ENCODE peak calls at places on chromosomes 7 and 10, in six cellular contexts. G is CD8-positive, alpha-beta T cell; Y is fibroblast of the aortic adventitia; V is lung; X is epithelial cell of esophagus; E is OCI-LY7. N is an unnamed sample.

GRCh38 chr7:138900040-138900828 is 81.0 kb downstream of the KIAA1549 start:
- DNase-seq in V (no peak), G (no peak), Y (no peak), E (no peak), X (no peak), N (no peak)

GRCh38 chr10:119724630-119725549 is 960 bp upstream of the INPP5F start:
- DNase-seq in E (peak; percentile 56), Y (peak; percentile 27), X (peak; percentile 33), V (no peak), G (no peak), N (peak; percentile 56)

GRCh38 chr7:80666376-80666775 is 27.9 kb downstream of the CD36 start:
- DNase-seq in X (peak; percentile 60), E (no peak), Y (no peak), V (no peak), G (no peak), N (no peak)

GRCh38 chr7:75596727-75597614 is 104.9 kb downstream of the SPDYE5 start:
- DNase-seq in X (no peak), G (no peak), Y (no peak), E (no peak), V (no peak), N (peak; percentile 77)

GRCh38 chr7:25844109-25844915 is 307.7 kb upstream of the NFE2L3 start:
- DNase-seq in Y (peak; percentile 68), G (no peak), E (no peak), X (no peak), V (no peak), N (no peak)

GRCh38 chr7:20785211-20786048 is 1.3 kb downstream of the SP8 start:
- DNase-seq in V (no peak), Y (no peak), G (no peak), E (no peak), X (peak; percentile 33), N (peak; percentile 46)

GRCh38 chr10:102065561-102066420 is 642 bp downstream of the HPS6 start:
- DNase-seq in G (no peak), Y (no peak), V (no peak), X (peak; percentile 17), E (peak; percentile 48), N (peak; percentile 46)

GRCh38 chr10:52314822-52315552 is 906 bp downstream of the DKK1 start:
- DNase-seq in V (no peak), E (no peak), G (no peak), Y (peak; percentile 59), X (peak; percentile 47), N (no peak)

GRCh38 chr7:13846386-13846785 is 143.1 kb downstream of the ETV1 start:
- DNase-seq in Y (no peak), G (no peak), X (peak; percentile 14), E (no peak), V (no peak), N (no peak)

GRCh38 chr7:155814569-155815276 is 2.5 kb upstream of the SHH start:
- DNase-seq in V (no peak), X (no peak), E (no peak), Y (peak; percentile 21), G (no peak), N (no peak)

GRCh38 chr7:70268179-70268578 is 669.9 kb downstream of the AUTS2 start:
- DNase-seq in X (no peak), V (no peak), Y (no peak), E (no peak), G (no peak), N (no peak)

DNA sequence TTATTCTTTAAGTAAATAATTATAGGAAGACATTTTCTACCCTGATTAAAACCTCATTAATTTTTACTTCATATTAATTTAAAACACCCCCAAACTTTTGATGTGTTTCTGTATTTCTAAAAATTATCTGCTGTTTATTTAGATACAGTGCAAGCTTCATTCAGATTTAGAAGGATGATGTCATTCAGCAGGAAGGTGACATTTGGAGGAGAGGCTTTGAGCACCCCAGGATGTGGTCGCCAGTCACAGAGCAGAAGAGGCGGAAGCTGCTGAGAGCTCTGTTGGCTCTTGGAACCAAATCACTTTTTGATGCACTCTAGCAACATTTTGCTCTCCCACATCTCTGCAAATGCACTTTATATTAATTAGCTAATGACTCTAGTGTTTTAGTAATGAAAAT is 233.9 kb upstream of the CACNA2D1 start:
- DNase-seq in G (peak; percentile 17), V (no peak), E (peak; percentile 60), Y (no peak), X (no peak), N (no peak)
- TF ChIP-seq CTCF in G (no peak), V (no peak), E (no peak), Y (no peak), X (no peak), N (no peak)

GRCh38 chr7:50711271-50712175 is 71.2 kb downstream of the GRB10 start:
- DNase-seq in E (no peak), V (no peak), G (no peak), Y (peak; percentile 55), X (peak; percentile 54), N (no peak)

GRCh38 chr7:50713357-50713965 is 69.2 kb downstream of the GRB10 start:
- DNase-seq in Y (no peak), V (no peak), G (no peak), X (no peak), E (no peak), N (no peak)

GRCh38 chr7:50714851-50715250 is 67.8 kb downstream of the GRB10 start:
- DNase-seq in G (no peak), Y (peak; percentile 28), X (peak; percentile 85), E (no peak), V (no peak), N (no peak)

GRCh38 chr7:50710441-50711154 is 72.1 kb downstream of the GRB10 start:
- DNase-seq in X (no peak), Y (no peak), V (no peak), G (no peak), E (no peak), N (no peak)

DNA sequence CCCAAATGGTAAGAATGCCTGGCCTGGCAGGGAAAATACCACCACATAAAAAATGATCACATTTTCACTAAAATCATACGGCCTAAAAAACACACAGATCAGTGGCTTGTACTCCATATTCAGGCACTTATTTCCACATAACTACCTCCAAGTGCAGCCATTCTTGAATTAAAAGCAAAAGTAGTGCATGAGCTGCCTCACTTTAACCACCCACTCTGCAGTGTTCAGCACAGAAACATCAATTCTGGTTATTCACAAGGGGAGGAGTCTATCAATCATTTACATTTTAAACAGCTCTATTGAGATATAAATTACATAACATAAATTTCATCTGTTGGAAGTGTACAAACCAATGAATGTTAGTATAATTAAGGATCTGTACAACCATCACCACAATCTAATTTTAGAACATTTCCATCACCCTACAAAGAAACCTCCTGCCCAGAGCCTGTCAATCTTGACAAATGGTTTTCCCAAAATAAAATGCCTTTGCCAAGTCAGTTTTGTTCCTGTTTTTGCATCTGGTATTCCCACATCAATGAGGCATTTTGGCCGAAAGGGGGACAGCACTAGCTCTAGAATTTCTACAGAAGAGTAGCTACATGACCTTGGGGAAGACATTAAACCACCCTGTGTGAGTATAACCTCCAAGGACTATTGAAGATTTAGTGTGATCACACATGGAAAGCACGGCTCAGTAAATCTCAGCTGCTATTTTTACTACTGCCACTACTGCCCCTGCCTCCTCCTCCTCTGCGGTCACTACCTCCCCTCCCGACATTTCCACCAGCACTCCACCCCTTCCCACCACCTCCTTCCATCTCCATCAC is 70.0 kb downstream of the GRB10 start:
- DNase-seq in X (no peak), V (no peak), E (no peak), G (no peak), Y (peak; percentile 42), N (no peak)
- TF ChIP-seq CTCF in X (no peak), V (no peak), E (no peak), G (no peak), Y (peak; percentile 19), N (no peak)

GRCh38 chr7:108569381-108570145 is at the start of the genes DNAJB9 and THAP5:
- DNase-seq in E (peak; percentile 99), G (peak; percentile 99), V (peak; percentile 100), Y (peak; percentile 99), X (peak; percentile 100), N (peak; percentile 94)
- TF ChIP-seq CTCF in E (no peak), G (no peak), V (no peak), Y (no peak), X (no peak), N (no peak)

GRCh38 chr7:143979359-143979758 is 20.8 kb upstream of the OR6B1 start:
- DNase-seq in E (no peak), Y (peak; percentile 65), G (no peak), V (no peak), X (peak; percentile 33), N (no peak)

GRCh38 chr7:143974457-143974856 is 19.8 kb downstream of the OR2F1 start:
- DNase-seq in X (peak; percentile 11), G (no peak), Y (no peak), V (no peak), E (no peak), N (no peak)

GRCh38 chr7:143973870-143974446 is 19.3 kb downstream of the OR2F1 start:
- DNase-seq in Y (no peak), E (no peak), V (no peak), G (no peak), X (no peak), N (no peak)

GRCh38 chr7:143978585-143978984 is 21.5 kb upstream of the OR6B1 start:
- DNase-seq in G (no peak), X (no peak), V (no peak), E (no peak), Y (no peak), N (no peak)

GRCh38 chr7:143975617-143976016 is 21.0 kb downstream of the OR2F1 start:
- DNase-seq in Y (no peak), X (peak; percentile 2), G (no peak), E (no peak), V (no peak), N (no peak)
- TF ChIP-seq CTCF in Y (no peak), X (no peak), G (no peak), E (no peak), V (no peak), N (no peak)

GRCh38 chr10:70053212-70053895 is 708 bp downstream of the MACROH2A2 start:
- DNase-seq in V (no peak), G (no peak), E (no peak), X (peak; percentile 29), Y (no peak), N (peak; percentile 42)

GRCh38 chr10:70052462-70053211 is at the start of gene MACROH2A2:
- DNase-seq in E (no peak), Y (peak; percentile 60), X (peak; percentile 73), V (peak; percentile 50), G (no peak), N (peak; percentile 30)

GRCh38 chr10:70054902-70055301 is 2.3 kb downstream of the MACROH2A2 start:
- DNase-seq in Y (no peak), X (no peak), E (no peak), G (no peak), V (no peak), N (no peak)

GRCh38 chr10:70055550-70055949 is 2.9 kb downstream of the MACROH2A2 start:
- DNase-seq in V (no peak), X (peak; percentile 64), E (no peak), Y (no peak), G (no peak), N (no peak)

DNA sequence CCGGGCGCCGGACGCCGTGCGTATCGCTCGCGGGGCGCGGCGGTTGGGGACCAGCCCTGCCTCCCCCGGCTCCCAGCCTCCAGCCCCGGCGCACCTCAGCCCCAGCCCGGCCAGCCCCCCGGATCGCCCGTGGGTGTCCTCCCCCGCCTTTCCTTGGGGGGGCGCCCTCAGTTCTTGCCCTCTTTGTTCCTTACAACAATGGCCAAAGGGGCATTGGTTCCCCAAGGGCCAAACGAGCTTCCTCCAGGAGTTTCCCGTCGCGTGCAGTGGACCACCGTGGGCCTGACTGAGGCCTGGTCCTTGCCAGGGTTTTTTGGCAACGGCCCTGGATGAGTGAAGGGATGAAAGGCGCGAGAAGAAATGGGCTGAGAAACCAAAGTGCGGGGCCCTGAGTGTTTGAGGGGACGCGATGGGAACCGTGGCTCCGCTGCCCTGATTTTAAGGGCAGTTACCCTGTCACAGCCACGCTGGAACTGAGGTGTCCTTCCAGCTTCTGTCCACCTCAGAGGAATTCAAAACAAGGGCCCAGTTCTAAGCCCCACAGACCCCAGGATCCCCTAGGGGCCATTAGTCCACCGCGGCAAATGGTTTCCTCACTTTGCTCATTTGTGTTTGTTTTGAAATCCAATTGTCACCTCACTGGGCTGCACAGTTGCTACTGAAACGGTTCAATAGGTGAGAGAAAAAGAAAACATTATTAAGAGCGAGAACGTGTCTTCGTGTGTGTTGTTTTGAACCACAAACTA is 1.4 kb downstream of the MACROH2A2 start:
- DNase-seq in X (peak; percentile 28), Y (peak; percentile 10), E (no peak), G (no peak), V (no peak), N (no peak)
- TF ChIP-seq CTCF in X (peak; percentile 14), Y (peak; percentile 18), E (no peak), G (no peak), V (no peak), N (no peak)

N was measured in GM13977.